ENCODE peak calls at places on chromosome 9, in four cellular contexts. R is lung, J is MM.1S, E is ascending aorta. V is an unnamed sample.

GRCh38 chr9:122206118-122207046 is 22.4 kb downstream of the LHX6 start:
- DNase-seq in J (no peak), R (no peak), E (no peak), V (no peak)

GRCh38 chr9:116193636-116194035 is 40.0 kb downstream of the PAPPA start:
- DNase-seq in R (no peak), J (no peak), E (no peak), V (no peak)

GRCh38 chr9:16928179-16928945 is 57.9 kb upstream of the BNC2 start:
- DNase-seq in R (no peak), E (no peak), J (no peak), V (no peak)

GRCh38 chr9:113538646-113539430 is 75.3 kb downstream of the RGS3 start:
- DNase-seq in E (peak), R (no peak), J (no peak), V (no peak)

GRCh38 chr9:112050544-112051475 is 124.3 kb downstream of the SUSD1 start:
- DNase-seq in E (peak), J (no peak), R (no peak), V (no peak)

GRCh38 chr9:32264171-32264862 is 120.1 kb upstream of the ACO1 start:
- DNase-seq in J (no peak), R (no peak), E (no peak), V (no peak)

GRCh38 chr9:107008447-107008846 is 145.5 kb downstream of the ZNF462 start:
- DNase-seq in E (no peak), J (no peak), R (no peak), V (no peak)

GRCh38 chr9:129175825-129176633 is 2.0 kb downstream of the IER5L start:
- DNase-seq in J (peak), E (peak), R (peak), V (peak)

GRCh38 chr9:122904823-122905710 is at the start of gene RC3H2:
- DNase-seq in R (peak), J (peak), E (peak), V (peak)

GRCh38 chr9:19342927-19343326 is 37.1 kb downstream of the RPS6 start:
- DNase-seq in R (no peak), E (no peak), J (no peak), V (no peak)

GRCh38 chr9:14790628-14791027 is 68.1 kb upstream of the CER1 start:
- DNase-seq in J (no peak), E (no peak), R (no peak), V (no peak)

GRCh38 chr9:107809859-107810492 is 320.4 kb upstream of the KLF4 start:
- DNase-seq in J (no peak), E (no peak), R (no peak), V (no peak)

GRCh38 chr9:22654833-22655232 is 208.2 kb downstream of the DMRTA1 start:
- DNase-seq in J (no peak), E (no peak), R (no peak), V (no peak)

GRCh38 chr9:21415492-21416267 is 6.8 kb downstream of the IFNA8 start:
- DNase-seq in R (no peak), J (no peak), E (no peak), V (no peak)

GRCh38 chr9:16364347-16364746 is 506.1 kb downstream of the BNC2 start:
- DNase-seq in J (no peak), E (no peak), R (no peak), V (no peak)

GRCh38 chr9:1837453-1838084 is 177.6 kb upstream of the SMARCA2 start:
- DNase-seq in J (peak), E (no peak), R (no peak), V (peak)

GRCh38 chr9:129835860-129836223 is 584 bp downstream of the USP20 start:
- DNase-seq in E (no peak), R (no peak), J (peak), V (no peak)

GRCh38 chr9:12774861-12775367 is at the start of gene LURAP1L:
- DNase-seq in E (peak), R (peak), J (peak), V (no peak)

GRCh38 chr9:70683841-70684240 is 269.4 kb upstream of the KLF9 start:
- DNase-seq in R (no peak), E (no peak), J (no peak), V (no peak)

GRCh38 chr9:128627127-128627715 is 29.4 kb downstream of the DYNC2I2 start:
- DNase-seq in R (no peak), E (no peak), J (no peak), V (no peak)

GRCh38 chr9:127525426-127526188 is 74.3 kb downstream of the LRSAM1 start:
- DNase-seq in R (no peak), E (no peak), J (peak), V (no peak)

GRCh38 chr9:126791406-126792230 is 13.2 kb upstream of the ZBTB43 start:
- DNase-seq in J (no peak), E (peak), R (no peak), V (no peak)

GRCh38 chr9:19161257-19162025 is 34.1 kb upstream of the PLIN2 start:
- DNase-seq in J (no peak), E (peak), R (peak), V (peak)

GRCh38 chr9:79655571-79655970 is 83.8 kb downstream of the TLE4 start:
- DNase-seq in E (no peak), J (no peak), R (no peak), V (no peak)

GRCh38 chr9:97982191-97982718 is 886 bp upstream of the ANP32B start:
- DNase-seq in J (no peak), E (no peak), R (no peak), V (no peak)

GRCh38 chr9:80492221-80492620 is 920.5 kb downstream of the TLE4 start:
- DNase-seq in J (no peak), R (peak), E (no peak), V (no peak)

GRCh38 chr9:126550891-126551351 is 62.8 kb upstream of the LMX1B start:
- DNase-seq in J (no peak), E (no peak), R (no peak), V (no peak)

GRCh38 chr9:98256632-98257218 is 1.3 kb upstream of the TBC1D2 start:
- DNase-seq in R (no peak), E (no peak), J (peak), V (no peak)

GRCh38 chr9:33234511-33235467 is 5.2 kb upstream of the SPINK4 start:
- DNase-seq in E (no peak), J (no peak), R (no peak), V (no peak)

GRCh38 chr9:113461285-113461684 is 2.2 kb upstream of the RGS3 start:
- DNase-seq in J (no peak), R (no peak), E (no peak), V (no peak)

GRCh38 chr9:121876658-121877271 is 216.3 kb downstream of the TTLL11 start:
- DNase-seq in J (no peak), R (no peak), E (no peak), V (no peak)

GRCh38 chr9:136582977-136583735 is 37.3 kb upstream of the NOTCH1 start:
- DNase-seq in J (no peak), E (no peak), R (no peak), V (no peak)

DNA sequence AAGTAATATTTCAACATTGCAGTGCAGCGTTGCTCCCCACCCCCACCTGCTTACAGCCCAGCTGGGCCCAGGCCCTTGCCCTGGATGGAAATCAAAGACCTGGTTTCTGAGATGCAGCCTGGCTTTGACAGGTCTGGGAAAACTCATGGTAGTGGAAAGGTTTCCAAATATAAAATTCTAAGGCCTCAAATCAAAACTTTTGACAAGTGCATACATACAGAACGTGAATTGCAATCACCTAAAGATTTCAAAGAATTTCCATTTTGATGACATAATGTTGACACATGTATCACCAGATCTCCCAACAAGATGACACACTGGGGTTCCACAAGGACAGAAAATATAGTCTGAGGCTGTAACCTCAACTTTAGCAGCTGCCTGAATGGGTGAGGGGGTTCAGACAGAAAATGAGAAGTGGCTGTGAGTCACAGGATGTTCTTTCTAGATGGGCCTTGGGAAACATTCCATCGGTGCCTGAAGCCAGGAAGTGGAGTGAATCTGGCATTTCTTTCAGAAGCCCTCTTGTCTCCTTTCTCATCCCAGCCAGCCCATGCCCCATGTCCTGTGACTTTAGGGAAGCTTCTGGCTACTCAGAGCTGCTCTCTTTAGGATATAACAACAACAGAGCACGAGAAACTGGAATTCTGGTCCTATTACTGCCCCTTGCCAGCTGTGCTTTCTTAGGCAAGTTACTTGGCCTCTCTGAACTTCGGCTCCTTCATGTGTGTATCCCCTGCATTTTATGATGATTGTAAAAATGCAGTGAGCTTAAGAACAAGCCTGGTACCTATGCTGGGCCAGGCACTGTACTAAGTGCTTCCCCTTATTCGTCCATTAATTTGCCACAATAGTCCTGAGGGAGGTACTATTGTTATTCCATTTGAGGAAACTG is 54.8 kb downstream of the ABCA1 start:
- DNase-seq in R (peak), E (peak), J (no peak), V (no peak)
- H3K4me3 ChIP-seq in R (no peak), E (no peak), J (no peak), V (no peak)

GRCh38 chr9:94743035-94743954 is 16.8 kb downstream of the AOPEP start:
- DNase-seq in R (peak), J (no peak), E (no peak), V (no peak)

GRCh38 chr9:94741856-94742255 is 15.4 kb downstream of the AOPEP start:
- DNase-seq in J (no peak), R (no peak), E (no peak), V (no peak)

GRCh38 chr9:94745806-94746540 is 19.5 kb downstream of the AOPEP start:
- DNase-seq in R (no peak), E (no peak), J (no peak), V (no peak)

GRCh38 chr9:94746541-94747505 is 20.3 kb downstream of the AOPEP start:
- DNase-seq in J (no peak), R (no peak), E (no peak), V (no peak)
- H3K4me3 ChIP-seq in J (no peak), R (no peak), E (no peak), V (no peak)

DNA sequence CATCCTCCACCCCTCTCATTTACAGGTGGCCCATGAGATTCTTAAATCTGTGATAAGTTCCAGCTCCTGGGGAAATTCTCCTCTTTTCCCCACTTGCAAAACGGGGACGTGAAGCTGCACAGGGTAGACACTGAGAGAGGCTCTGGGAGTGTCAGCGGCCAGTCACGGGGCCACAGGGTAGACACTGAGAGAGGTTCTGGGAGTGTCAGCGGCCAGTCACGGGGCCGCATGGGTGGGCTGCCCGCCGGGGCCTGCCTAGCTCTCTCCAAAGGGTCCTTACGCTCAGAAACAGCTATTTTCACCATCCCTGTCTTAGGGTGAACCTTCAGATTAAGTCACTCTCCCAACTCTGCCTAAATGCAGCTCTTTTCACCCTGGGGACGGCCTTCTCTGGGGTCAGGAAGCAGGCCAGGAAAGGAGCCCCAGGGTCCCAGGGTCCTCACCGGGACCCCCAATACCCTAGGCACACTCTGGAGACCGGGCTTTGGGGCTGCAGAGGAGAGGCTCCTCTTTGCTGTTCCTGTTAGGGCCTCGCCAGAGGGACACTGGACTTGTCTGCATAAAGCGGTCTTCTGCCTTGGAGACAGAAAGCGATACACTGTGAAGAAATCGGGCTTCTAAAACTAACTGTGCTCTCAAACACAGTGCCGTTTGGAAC is 1.5 kb downstream of the FAM78A start:
- DNase-seq in R (no peak), E (no peak), J (peak), V (peak)
- H3K4me3 ChIP-seq in R (peak), E (peak), J (peak), V (peak)

GRCh38 chr9:93185261-93186150 is 1.6 kb downstream of the WNK2 start:
- DNase-seq in J (no peak), R (no peak), E (no peak), V (no peak)
- H3K4me3 ChIP-seq in J (no peak), R (no peak), E (no peak), V (no peak)

GRCh38 chr9:94140418-94140780 is 56.1 kb downstream of the PTPDC1 start:
- DNase-seq in R (no peak), J (no peak), E (no peak), V (no peak)

GRCh38 chr9:94139672-94140417 is 55.6 kb downstream of the PTPDC1 start:
- DNase-seq in R (peak), E (peak), J (no peak), V (no peak)

GRCh38 chr9:94135222-94135621 is 51.0 kb downstream of the PTPDC1 start:
- DNase-seq in J (no peak), R (no peak), E (peak), V (no peak)

DNA sequence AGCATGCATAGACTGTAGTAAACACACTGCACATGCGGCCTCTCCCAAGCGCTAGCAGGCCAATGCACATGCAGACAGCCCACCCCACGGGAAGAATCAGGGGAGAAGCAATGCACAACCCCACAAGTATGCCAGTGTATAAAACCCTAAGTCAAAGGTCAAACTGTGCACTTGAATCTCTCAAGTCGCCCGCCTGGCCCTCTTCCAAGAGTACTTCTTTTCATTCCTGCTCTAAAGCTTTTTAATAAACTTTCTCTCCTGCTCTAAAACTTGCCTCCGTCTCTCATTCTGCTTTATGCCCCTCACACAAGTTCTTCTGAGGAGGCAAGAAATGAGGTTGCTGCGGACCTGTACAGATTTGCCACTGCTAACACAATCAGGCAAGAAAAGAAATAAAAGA is 50.4 kb downstream of the PTPDC1 start:
- DNase-seq in J (no peak), E (no peak), R (no peak), V (no peak)
- H3K4me3 ChIP-seq in J (no peak), E (no peak), R (no peak), V (no peak)

GRCh38 chr9:134778156-134778555 is 102.5 kb upstream of the FCN2 start:
- DNase-seq in R (no peak), E (no peak), J (no peak), V (no peak)
- H3K4me3 ChIP-seq in R (no peak), E (no peak), J (no peak), V (no peak)

GRCh38 chr9:110538169-110538568 is 41.4 kb downstream of the SVEP1 start:
- DNase-seq in R (no peak), J (no peak), E (no peak), V (no peak)
- H3K4me3 ChIP-seq in R (no peak), J (no peak), E (no peak), V (no peak)

GRCh38 chr9:124505006-124505900 is 1.9 kb downstream of the NR5A1 start:
- DNase-seq in R (no peak), J (no peak), E (no peak), V (no peak)
- H3K4me3 ChIP-seq in R (no peak), J (no peak), E (peak), V (no peak)